ENCODE peak calls at places on chromosome 10, in five cellular contexts. K is B cell, X is HuH-7.5, G is transverse colon, A is T-helper 22 cell. C is an unnamed sample.
A peak's percentile ranks its signal among the peaks of the same experiment; 100 is the strongest.

GRCh38 chr10:12322583-12323131 is 26.7 kb upstream of the CAMK1D start:
- DNase-seq in X (no peak), A (no peak), G (no peak), K (no peak), C (no peak)

GRCh38 chr10:114271014-114271778 is 32.1 kb downstream of the VWA2 start:
- DNase-seq in K (no peak), A (no peak), G (peak; percentile 27), X (no peak), C (peak; percentile 40)

GRCh38 chr10:80155696-80156215 is 23.2 kb downstream of the PLAC9 start:
- DNase-seq in K (no peak), A (no peak), X (no peak), G (no peak), C (no peak)

GRCh38 chr10:116669832-116670644 is 49.3 kb downstream of the PNLIPRP2 start:
- DNase-seq in K (no peak), A (no peak), G (peak; percentile 47), X (no peak), C (no peak)

GRCh38 chr10:110456046-110456445 is 41.7 kb upstream of the DUSP5 start:
- DNase-seq in A (no peak), G (peak; percentile 32), K (no peak), X (no peak), C (peak; percentile 40)

GRCh38 chr10:78706256-78706655 is 362.5 kb upstream of the ZMIZ1 start:
- DNase-seq in X (no peak), A (no peak), G (no peak), K (no peak), C (no peak)

GRCh38 chr10:19592276-19592675 is 224.0 kb upstream of the PLXDC2 start:
- DNase-seq in G (no peak), K (no peak), X (no peak), A (no peak), C (no peak)

GRCh38 chr10:53223846-53224245 is 451.3 kb upstream of the MBL2 start:
- DNase-seq in A (no peak), G (no peak), K (no peak), X (no peak), C (no peak)

GRCh38 chr10:103762166-103762565 is 93.2 kb downstream of the SH3PXD2A start:
- DNase-seq in G (no peak), X (no peak), A (no peak), K (no peak), C (no peak)

C was measured in mucosa of gallbladder.